ENCODE peak calls at places on chromosome 5, in five cellular contexts. W, Q, N, B and D are unnamed samples.

GRCh38 chr5:143403357-143403606 is 204 bp downstream of the NR3C1 start:
- DNase-seq in Q (no peak), B (no peak), W (no peak), N (no peak), D (no peak)

GRCh38 chr5:153792305-153792704 is 246.4 kb downstream of the FAM114A2 start:
- DNase-seq in Q (no peak), B (no peak), W (no peak), N (no peak), D (no peak)

GRCh38 chr5:174903333-174903732 is 179.0 kb downstream of the MSX2 start:
- DNase-seq in Q (no peak), B (no peak), W (no peak), N (no peak), D (no peak)

GRCh38 chr5:132865668-132866341 is 464 bp downstream of the GDF9 start:
- DNase-seq in W (no peak), B (no peak), Q (no peak), N (no peak), D (no peak)

GRCh38 chr5:4387295-4387694 is 752.8 kb upstream of the ADAMTS16 start:
- DNase-seq in W (no peak), N (peak; percentile 5), B (no peak), Q (no peak), D (no peak)

GRCh38 chr5:139342423-139342723 is 719 bp downstream of the PAIP2 start:
- DNase-seq in N (no peak), W (no peak), B (no peak), Q (no peak), D (no peak)

GRCh38 chr5:178492278-178492677 is 97.9 kb downstream of the COL23A1 start:
- DNase-seq in Q (no peak), B (no peak), N (no peak), W (no peak), D (no peak)

GRCh38 chr5:137344723-137345322 is 154.3 kb downstream of the SPOCK1 start:
- DNase-seq in W (peak; percentile 89), B (no peak), Q (peak; percentile 42), N (peak; percentile 85), D (no peak)

GRCh38 chr5:9599391-9599790 is 30.8 kb downstream of the TAS2R1 start:
- DNase-seq in W (no peak), B (no peak), N (no peak), Q (no peak), D (no peak)

GRCh38 chr5:181243521-181244307 is at the start of gene RACK1:
- DNase-seq in W (peak; percentile 90), Q (peak; percentile 90), B (peak; percentile 49), N (peak; percentile 92), D (peak; percentile 79)

GRCh38 chr5:134873494-134873893 is 677 bp upstream of the TXNDC15 start:
- DNase-seq in W (no peak), N (no peak), Q (no peak), B (no peak), D (no peak)

GRCh38 chr5:66904189-66904588 is 292.4 kb downstream of the CD180 start:
- DNase-seq in B (no peak), N (no peak), Q (no peak), W (no peak), D (no peak)

GRCh38 chr5:12636209-12636608 is 732.0 kb upstream of the CTNND2 start:
- DNase-seq in Q (no peak), N (no peak), W (no peak), B (no peak), D (no peak)

GRCh38 chr5:150642567-150642927 is 2.1 kb downstream of the SYNPO start:
- DNase-seq in Q (peak; percentile 57), N (peak; percentile 95), B (peak; percentile 85), W (peak; percentile 95), D (no peak)

GRCh38 chr5:133483406-133484090 is 128.8 kb downstream of the FSTL4 start:
- DNase-seq in B (no peak), N (no peak), W (no peak), Q (peak; percentile 73), D (peak; percentile 65)

GRCh38 chr5:76818844-76819831 is at the start of gene F2RL1:
- DNase-seq in N (peak; percentile 70), B (peak; percentile 77), Q (peak; percentile 94), W (peak; percentile 75), D (peak; percentile 69)

GRCh38 chr5:143086851-143087637 is 316.4 kb downstream of the NR3C1 start:
- DNase-seq in B (no peak), W (peak; percentile 29), Q (no peak), N (peak; percentile 20), D (no peak)

GRCh38 chr5:6379246-6379645 is 899 bp upstream of the MED10 start:
- DNase-seq in Q (no peak), N (no peak), B (no peak), W (no peak), D (no peak)

GRCh38 chr5:123610665-123611406 is 98.9 kb downstream of the CSNK1G3 start:
- DNase-seq in N (peak; percentile 84), B (peak; percentile 45), Q (peak; percentile 36), W (peak; percentile 88), D (peak; percentile 62)

GRCh38 chr5:170791325-170791954 is 7.9 kb downstream of the GABRP start:
- DNase-seq in W (peak; percentile 73), Q (peak; percentile 70), N (peak; percentile 78), B (peak; percentile 28), D (peak; percentile 50)

GRCh38 chr5:2492476-2492875 is 259.0 kb downstream of the IRX2 start:
- DNase-seq in W (no peak), N (no peak), Q (no peak), B (no peak), D (no peak)

GRCh38 chr5:16773990-16774389 is 157.2 kb upstream of the RETREG1 start:
- DNase-seq in N (peak; percentile 37), W (no peak), B (no peak), Q (no peak), D (no peak)

GRCh38 chr5:109693535-109694152 is 3.9 kb downstream of the MAN2A1 start:
- DNase-seq in Q (no peak), B (no peak), N (peak; percentile 41), W (peak; percentile 30), D (no peak)

GRCh38 chr5:143174714-143175398 is 228.6 kb downstream of the NR3C1 start:
- DNase-seq in B (peak; percentile 83), N (no peak), W (no peak), Q (no peak), D (no peak)

GRCh38 chr5:1526151-1526631 is 2.4 kb upstream of the LPCAT1 start:
- DNase-seq in B (no peak), N (no peak), Q (no peak), W (no peak), D (no peak)

GRCh38 chr5:76811214-76811613 is 7.6 kb upstream of the F2RL1 start:
- DNase-seq in Q (no peak), B (no peak), N (no peak), W (no peak), D (no peak)

GRCh38 chr5:68320094-68320986 is 104.8 kb downstream of the PIK3R1 start:
- DNase-seq in N (no peak), W (no peak), Q (peak; percentile 68), B (no peak), D (no peak)

GRCh38 chr5:150615141-150615699 is 25.2 kb upstream of the SYNPO start:
- DNase-seq in Q (peak; percentile 66), B (no peak), W (peak; percentile 93), N (peak; percentile 92), D (no peak)

GRCh38 chr5:75522025-75522424 is 10.3 kb downstream of the POLK start:
- DNase-seq in N (no peak), W (no peak), B (no peak), Q (no peak), D (no peak)

GRCh38 chr5:75522542-75522941 is 10.9 kb downstream of the POLK start:
- DNase-seq in B (no peak), Q (no peak), N (no peak), W (peak; percentile 3), D (no peak)

GRCh38 chr5:75523275-75523674 is 11.6 kb downstream of the POLK start:
- DNase-seq in Q (no peak), W (no peak), N (no peak), B (no peak), D (no peak)

GRCh38 chr5:75519761-75520160 is 8.1 kb downstream of the POLK start:
- DNase-seq in N (no peak), Q (no peak), W (no peak), B (no peak), D (no peak)

DNA sequence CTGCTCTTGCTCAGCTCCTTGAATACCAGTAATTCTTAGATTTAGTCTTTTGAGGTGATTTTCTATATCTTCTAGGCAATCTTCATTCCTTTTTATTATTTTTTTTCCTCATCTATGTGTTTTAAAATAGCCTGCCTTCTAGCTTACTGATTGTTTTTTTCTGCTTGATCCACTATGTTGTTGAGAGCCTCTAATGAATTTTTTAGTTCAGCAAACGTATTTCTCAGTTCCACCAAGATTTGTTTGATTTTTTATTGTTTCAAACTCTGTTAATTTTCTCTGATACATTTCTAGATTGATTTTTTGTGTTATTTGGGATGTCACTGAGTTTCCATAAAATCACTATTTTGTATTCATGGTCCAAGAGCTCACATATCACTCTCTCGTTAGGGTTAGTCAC is 9.5 kb downstream of the POLK start:
- DNase-seq in W (no peak), Q (no peak), B (no peak), N (no peak), D (no peak)
- TF ChIP-seq CTCF in W (no peak), Q (no peak), B (no peak), N (no peak), D (no peak)

DNA sequence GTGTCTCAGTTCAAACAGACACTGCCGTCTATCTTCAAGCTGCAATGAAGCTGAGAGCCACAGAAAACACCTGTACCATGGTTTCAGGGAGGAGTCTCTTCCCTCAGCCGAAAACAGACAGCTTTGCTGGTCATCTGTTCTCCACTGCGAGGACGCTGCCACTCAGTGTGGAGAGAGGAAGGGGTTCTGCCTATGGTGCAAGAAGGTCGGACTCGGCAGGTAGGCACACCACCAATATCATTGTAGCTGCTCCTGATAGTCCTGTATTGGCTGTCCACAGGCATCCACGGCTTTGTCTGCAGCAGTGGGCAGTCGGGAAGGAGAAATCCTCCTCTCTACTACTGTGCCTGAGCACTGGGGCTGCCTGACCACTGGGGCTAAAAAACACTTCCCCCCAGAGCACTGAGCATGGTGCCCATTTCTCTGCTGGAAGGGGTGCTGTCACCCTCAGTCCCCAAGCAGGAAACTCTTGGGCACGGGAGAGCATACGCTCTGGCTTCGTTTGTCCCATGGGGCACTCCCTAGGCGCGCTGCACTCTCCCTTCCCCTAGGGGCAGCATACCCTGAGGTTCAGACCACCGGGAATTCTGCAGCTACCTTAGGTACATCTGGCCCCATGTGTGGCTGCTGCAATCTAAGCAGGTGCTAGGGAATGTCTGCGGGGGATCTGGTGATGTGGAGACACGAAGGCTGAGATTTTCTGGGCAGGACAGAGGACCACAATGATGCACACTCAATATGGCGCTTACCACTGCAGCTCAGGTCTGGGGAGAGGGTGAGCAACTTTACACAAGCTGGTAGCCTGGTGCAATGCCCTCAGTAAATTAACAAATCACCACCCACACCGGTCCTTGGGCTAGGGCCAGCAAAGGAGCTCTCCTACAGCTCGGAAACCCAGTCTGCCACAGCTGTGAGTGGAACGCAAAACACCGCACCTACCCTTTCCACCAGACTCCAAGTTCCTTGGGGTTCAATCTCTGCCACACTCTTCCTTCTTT is 880.9 kb upstream of the SEMA6A start:
- DNase-seq in N (no peak), W (no peak), Q (peak; percentile 60), B (no peak), D (no peak)
- H3K4me3 ChIP-seq in N (peak overlapping the region; percentile 18), W (no peak overlapping the region), Q (peak overlapping the region; percentile 36), B (peak overlapping the region; percentile 4), D (peak overlapping the region; percentile 61)

GRCh38 chr5:35657877-35658276 is 40.2 kb downstream of the SPEF2 start:
- DNase-seq in B (no peak), Q (no peak), W (no peak), N (no peak), D (no peak)
- TF ChIP-seq CTCF in B (no peak), Q (no peak), W (no peak), N (no peak), D (no peak)

GRCh38 chr5:8550921-8551320 is 682.0 kb downstream of the MTRR start:
- DNase-seq in W (no peak), B (no peak), N (no peak), Q (no peak), D (no peak)
- H3K4me3 ChIP-seq in W (no peak overlapping the region), B (no peak overlapping the region), N (no peak overlapping the region), Q (no peak overlapping the region), D (no peak overlapping the region)